ENCODE peak calls at places on chromosome 3, in eight cellular contexts. One of them, this sample, is unnamed.

GRCh38 chr3:13141991-13142412 is 68.8 kb upstream of the IQSEC1 start:
- DNase-seq in AG08395: peak
- DNase-seq in GM19239: peak
- DNase-seq in SJSA1: no peak
- DNase-seq in activated naive CD4-positive, alpha-beta T cell: no peak
- DNase-seq in renal cortical epithelial cell: peak
- DNase-seq in Daoy: peak
- DNase-seq in NCI-H1105: no peak
- DNase-seq in this sample: no peak

GRCh38 chr3:177665122-177665808 is 468.0 kb upstream of the TBL1XR1 start:
- DNase-seq in AG08395: no peak
- DNase-seq in GM19239: no peak
- DNase-seq in SJSA1: no peak
- DNase-seq in activated naive CD4-positive, alpha-beta T cell: no peak
- DNase-seq in renal cortical epithelial cell: peak
- DNase-seq in Daoy: no peak
- DNase-seq in NCI-H1105: no peak
- DNase-seq in this sample: peak

GRCh38 chr3:151878445-151878844 is 5.0 kb downstream of the SUCNR1 start:
- DNase-seq in AG08395: no peak
- DNase-seq in GM19239: no peak
- DNase-seq in SJSA1: no peak
- DNase-seq in activated naive CD4-positive, alpha-beta T cell: no peak
- DNase-seq in renal cortical epithelial cell: no peak
- DNase-seq in Daoy: no peak
- DNase-seq in NCI-H1105: no peak
- DNase-seq in this sample: no peak

GRCh38 chr3:134651347-134652041 is 672 bp upstream of the KY start:
- DNase-seq in AG08395: peak
- DNase-seq in GM19239: no peak
- DNase-seq in SJSA1: no peak
- DNase-seq in activated naive CD4-positive, alpha-beta T cell: no peak
- DNase-seq in renal cortical epithelial cell: peak
- DNase-seq in Daoy: peak
- DNase-seq in NCI-H1105: no peak
- DNase-seq in this sample: no peak

GRCh38 chr3:136266468-136266867 is 16.3 kb downstream of the PCCB start:
- DNase-seq in AG08395: peak
- DNase-seq in GM19239: no peak
- DNase-seq in SJSA1: no peak
- DNase-seq in activated naive CD4-positive, alpha-beta T cell: no peak
- DNase-seq in renal cortical epithelial cell: peak
- DNase-seq in Daoy: peak
- DNase-seq in NCI-H1105: no peak
- DNase-seq in this sample: no peak

GRCh38 chr3:175940881-175941280 is 1081.7 kb downstream of the NAALADL2 start:
- DNase-seq in AG08395: no peak
- DNase-seq in GM19239: no peak
- DNase-seq in SJSA1: no peak
- DNase-seq in activated naive CD4-positive, alpha-beta T cell: no peak
- DNase-seq in renal cortical epithelial cell: no peak
- DNase-seq in Daoy: peak
- DNase-seq in NCI-H1105: no peak
- DNase-seq in this sample: no peak

GRCh38 chr3:81245043-81245442 is 516.4 kb downstream of the GBE1 start:
- DNase-seq in AG08395: peak
- DNase-seq in GM19239: no peak
- DNase-seq in SJSA1: no peak
- DNase-seq in activated naive CD4-positive, alpha-beta T cell: no peak
- DNase-seq in renal cortical epithelial cell: no peak
- DNase-seq in Daoy: no peak
- DNase-seq in NCI-H1105: no peak
- DNase-seq in this sample: no peak

GRCh38 chr3:114408763-114409162 is 114.9 kb downstream of the TIGIT start:
- DNase-seq in AG08395: no peak
- DNase-seq in GM19239: no peak
- DNase-seq in SJSA1: no peak
- DNase-seq in activated naive CD4-positive, alpha-beta T cell: no peak
- DNase-seq in renal cortical epithelial cell: no peak
- DNase-seq in Daoy: no peak
- DNase-seq in NCI-H1105: no peak
- DNase-seq in this sample: no peak

GRCh38 chr3:178705925-178706324 is 169.7 kb downstream of the KCNMB2 start:
- DNase-seq in AG08395: peak
- DNase-seq in GM19239: no peak
- DNase-seq in SJSA1: no peak
- DNase-seq in activated naive CD4-positive, alpha-beta T cell: no peak
- DNase-seq in renal cortical epithelial cell: peak
- DNase-seq in Daoy: peak
- DNase-seq in NCI-H1105: no peak
- DNase-seq in this sample: peak

GRCh38 chr3:127775398-127776109 is 46.8 kb downstream of the MGLL start:
- DNase-seq in AG08395: peak
- DNase-seq in GM19239: no peak
- DNase-seq in SJSA1: peak
- DNase-seq in activated naive CD4-positive, alpha-beta T cell: no peak
- DNase-seq in renal cortical epithelial cell: peak
- DNase-seq in Daoy: peak
- DNase-seq in NCI-H1105: no peak
- DNase-seq in this sample: no peak

GRCh38 chr3:48400824-48401433 is 28.9 kb downstream of the FBXW12 start:
- DNase-seq in AG08395: peak
- DNase-seq in GM19239: peak
- DNase-seq in SJSA1: no peak
- DNase-seq in activated naive CD4-positive, alpha-beta T cell: no peak
- DNase-seq in renal cortical epithelial cell: peak
- DNase-seq in Daoy: peak
- DNase-seq in NCI-H1105: no peak
- DNase-seq in this sample: peak

GRCh38 chr3:16336876-16337275 is 71.9 kb downstream of the OXNAD1 start:
- DNase-seq in AG08395: no peak
- DNase-seq in GM19239: no peak
- DNase-seq in SJSA1: no peak
- DNase-seq in activated naive CD4-positive, alpha-beta T cell: no peak
- DNase-seq in renal cortical epithelial cell: no peak
- DNase-seq in Daoy: no peak
- DNase-seq in NCI-H1105: no peak
- DNase-seq in this sample: no peak

GRCh38 chr3:46406786-46407611 is at the start of the genes CCR5AS and CCRL2:
- DNase-seq in AG08395: peak
- DNase-seq in GM19239: peak
- DNase-seq in SJSA1: peak
- DNase-seq in activated naive CD4-positive, alpha-beta T cell: no peak
- DNase-seq in renal cortical epithelial cell: no peak
- DNase-seq in Daoy: peak
- DNase-seq in NCI-H1105: no peak
- DNase-seq in this sample: no peak

GRCh38 chr3:184135911-184136260 is 728 bp downstream of the EIF2B5 start:
- DNase-seq in AG08395: no peak
- DNase-seq in GM19239: no peak
- DNase-seq in SJSA1: no peak
- DNase-seq in activated naive CD4-positive, alpha-beta T cell: no peak
- DNase-seq in renal cortical epithelial cell: no peak
- DNase-seq in Daoy: no peak
- DNase-seq in NCI-H1105: no peak
- DNase-seq in this sample: no peak

GRCh38 chr3:24829632-24830229 is 335.1 kb upstream of the THRB start:
- DNase-seq in AG08395: no peak
- DNase-seq in GM19239: no peak
- DNase-seq in SJSA1: no peak
- DNase-seq in activated naive CD4-positive, alpha-beta T cell: no peak
- DNase-seq in renal cortical epithelial cell: no peak
- DNase-seq in Daoy: peak
- DNase-seq in NCI-H1105: peak
- DNase-seq in this sample: no peak

GRCh38 chr3:14680716-14681115 is 5.8 kb downstream of the C3orf20 start:
- DNase-seq in AG08395: no peak
- DNase-seq in GM19239: no peak
- DNase-seq in SJSA1: no peak
- DNase-seq in activated naive CD4-positive, alpha-beta T cell: no peak
- DNase-seq in renal cortical epithelial cell: no peak
- DNase-seq in Daoy: no peak
- DNase-seq in NCI-H1105: no peak
- DNase-seq in this sample: no peak

GRCh38 chr3:145243875-145244274 is 917.1 kb downstream of the PLOD2 start:
- DNase-seq in AG08395: peak
- DNase-seq in GM19239: no peak
- DNase-seq in SJSA1: no peak
- DNase-seq in activated naive CD4-positive, alpha-beta T cell: no peak
- DNase-seq in renal cortical epithelial cell: peak
- DNase-seq in Daoy: no peak
- DNase-seq in NCI-H1105: no peak
- DNase-seq in this sample: peak

GRCh38 chr3:152574461-152575079 is 260.4 kb upstream of the P2RY1 start:
- DNase-seq in AG08395: peak
- DNase-seq in GM19239: no peak
- DNase-seq in SJSA1: no peak
- DNase-seq in activated naive CD4-positive, alpha-beta T cell: no peak
- DNase-seq in renal cortical epithelial cell: peak
- DNase-seq in Daoy: peak
- DNase-seq in NCI-H1105: peak
- DNase-seq in this sample: no peak

GRCh38 chr3:114231616-114232015 is 5.8 kb downstream of the ZNF80 start:
- DNase-seq in AG08395: no peak
- DNase-seq in GM19239: no peak
- DNase-seq in SJSA1: no peak
- DNase-seq in activated naive CD4-positive, alpha-beta T cell: no peak
- DNase-seq in renal cortical epithelial cell: no peak
- DNase-seq in Daoy: no peak
- DNase-seq in NCI-H1105: no peak
- DNase-seq in this sample: no peak

GRCh38 chr3:123169492-123169929 is 32.2 kb upstream of the SEC22A start:
- DNase-seq in AG08395: no peak
- DNase-seq in GM19239: no peak
- DNase-seq in SJSA1: peak
- DNase-seq in activated naive CD4-positive, alpha-beta T cell: no peak
- DNase-seq in renal cortical epithelial cell: peak
- DNase-seq in Daoy: no peak
- DNase-seq in NCI-H1105: no peak
- DNase-seq in this sample: no peak

GRCh38 chr3:103393395-103394186 is 958.8 kb downstream of the ZPLD1 start:
- DNase-seq in AG08395: peak
- DNase-seq in GM19239: no peak
- DNase-seq in SJSA1: no peak
- DNase-seq in activated naive CD4-positive, alpha-beta T cell: no peak
- DNase-seq in renal cortical epithelial cell: peak
- DNase-seq in Daoy: no peak
- DNase-seq in NCI-H1105: no peak
- DNase-seq in this sample: no peak

GRCh38 chr3:108983051-108983450 is 29.4 kb upstream of the GUCA1C start:
- DNase-seq in AG08395: no peak
- DNase-seq in GM19239: no peak
- DNase-seq in SJSA1: no peak
- DNase-seq in activated naive CD4-positive, alpha-beta T cell: no peak
- DNase-seq in renal cortical epithelial cell: peak
- DNase-seq in Daoy: no peak
- DNase-seq in NCI-H1105: no peak
- DNase-seq in this sample: no peak

GRCh38 chr3:122392868-122393844 is 9.2 kb downstream of the FAM162A start:
- DNase-seq in AG08395: peak
- DNase-seq in GM19239: no peak
- DNase-seq in SJSA1: no peak
- DNase-seq in activated naive CD4-positive, alpha-beta T cell: no peak
- DNase-seq in renal cortical epithelial cell: peak
- DNase-seq in Daoy: peak
- DNase-seq in NCI-H1105: peak
- DNase-seq in this sample: no peak

GRCh38 chr3:151216641-151217040 is 13.6 kb upstream of the GPR171 start:
- DNase-seq in AG08395: peak
- DNase-seq in GM19239: no peak
- DNase-seq in SJSA1: no peak
- DNase-seq in activated naive CD4-positive, alpha-beta T cell: no peak
- DNase-seq in renal cortical epithelial cell: no peak
- DNase-seq in Daoy: peak
- DNase-seq in NCI-H1105: no peak
- DNase-seq in this sample: no peak

GRCh38 chr3:52471371-52472238 is 16.2 kb downstream of the NISCH start:
- DNase-seq in AG08395: peak
- DNase-seq in GM19239: no peak
- DNase-seq in SJSA1: no peak
- DNase-seq in activated naive CD4-positive, alpha-beta T cell: no peak
- DNase-seq in renal cortical epithelial cell: peak
- DNase-seq in Daoy: peak
- DNase-seq in NCI-H1105: no peak
- DNase-seq in this sample: no peak

GRCh38 chr3:194381460-194381875 is 11.9 kb upstream of the LRRC15 start:
- DNase-seq in AG08395: no peak
- DNase-seq in GM19239: no peak
- DNase-seq in SJSA1: no peak
- DNase-seq in activated naive CD4-positive, alpha-beta T cell: no peak
- DNase-seq in renal cortical epithelial cell: peak
- DNase-seq in Daoy: peak
- DNase-seq in NCI-H1105: no peak
- DNase-seq in this sample: no peak

GRCh38 chr3:126954141-126954845 is 28.6 kb upstream of the PLXNA1 start:
- DNase-seq in AG08395: no peak
- DNase-seq in GM19239: no peak
- DNase-seq in SJSA1: no peak
- DNase-seq in activated naive CD4-positive, alpha-beta T cell: no peak
- DNase-seq in renal cortical epithelial cell: no peak
- DNase-seq in Daoy: peak
- DNase-seq in NCI-H1105: no peak
- DNase-seq in this sample: no peak

GRCh38 chr3:102451556-102451955 is 16.7 kb downstream of the ZPLD1 start:
- DNase-seq in AG08395: no peak
- DNase-seq in GM19239: no peak
- DNase-seq in SJSA1: no peak
- DNase-seq in activated naive CD4-positive, alpha-beta T cell: no peak
- DNase-seq in renal cortical epithelial cell: no peak
- DNase-seq in Daoy: no peak
- DNase-seq in NCI-H1105: no peak
- DNase-seq in this sample: no peak

GRCh38 chr3:169449012-169449411 is 214.5 kb downstream of the MECOM start:
- DNase-seq in AG08395: no peak
- DNase-seq in GM19239: no peak
- DNase-seq in SJSA1: no peak
- DNase-seq in activated naive CD4-positive, alpha-beta T cell: no peak
- DNase-seq in renal cortical epithelial cell: no peak
- DNase-seq in Daoy: no peak
- DNase-seq in NCI-H1105: no peak
- DNase-seq in this sample: no peak

GRCh38 chr3:25897019-25897418 is 107.1 kb downstream of the OXSM start:
- DNase-seq in AG08395: no peak
- DNase-seq in GM19239: peak
- DNase-seq in SJSA1: no peak
- DNase-seq in activated naive CD4-positive, alpha-beta T cell: no peak
- DNase-seq in renal cortical epithelial cell: peak
- DNase-seq in Daoy: peak
- DNase-seq in NCI-H1105: no peak
- DNase-seq in this sample: no peak

This sample was measured in AG09319.